ENCODE peak calls at places on chromosomes 7 and 10, in seven cellular contexts. E, G, P, X, C, U and W are unnamed samples.

GRCh38 chr10:133125901-133126300 is 34.1 kb upstream of the KNDC1 start:
- DNase-seq in G (peak), E (no peak), C (no peak), U (no peak), X (no peak), P (no peak), W (no peak)

GRCh38 chr10:26890956-26891355 is 30.2 kb upstream of the ABI1 start:
- DNase-seq in P (peak), X (peak), G (no peak), U (peak), C (peak), E (no peak), W (no peak)

GRCh38 chr10:6669269-6669859 is 89.3 kb upstream of the PRKCQ start:
- DNase-seq in P (peak), G (no peak), X (peak), E (no peak), U (no peak), C (no peak), W (no peak)

GRCh38 chr7:10343108-10343507 is 630.6 kb upstream of the PHF14 start:
- DNase-seq in P (no peak), E (no peak), C (no peak), X (no peak), U (no peak), G (no peak), W (no peak)

GRCh38 chr7:27248911-27249723 is 6.5 kb downstream of the EVX1 start:
- DNase-seq in C (no peak), E (no peak), G (no peak), U (no peak), X (peak), P (peak), W (no peak)

GRCh38 chr7:103540986-103541385 is 95.0 kb upstream of the SLC26A5 start:
- DNase-seq in G (peak), U (no peak), X (peak), P (peak), E (no peak), C (peak), W (no peak)

GRCh38 chr10:59464483-59464882 is 102.1 kb upstream of the FAM13C start:
- DNase-seq in C (no peak), P (no peak), X (no peak), U (no peak), G (no peak), E (no peak), W (no peak)

GRCh38 chr7:116316838-116317612 is 106.7 kb downstream of the TES start:
- DNase-seq in C (no peak), G (peak), U (no peak), P (peak), E (peak), X (peak), W (peak)

GRCh38 chr7:2321020-2321419 is 6.8 kb upstream of the SNX8 start:
- DNase-seq in P (no peak), X (no peak), C (no peak), G (no peak), E (no peak), U (peak), W (no peak)

GRCh38 chr10:74586088-74586585 is 240.3 kb upstream of the KAT6B start:
- DNase-seq in E (no peak), G (no peak), X (peak), C (no peak), P (peak), U (no peak), W (peak)

GRCh38 chr7:74032191-74032490 is 4.2 kb downstream of the ELN start:
- DNase-seq in G (no peak), P (peak), E (no peak), U (no peak), X (peak), C (no peak), W (no peak)

GRCh38 chr10:104104926-104105325 is 17.0 kb upstream of the SFR1 start:
- DNase-seq in E (no peak), G (no peak), U (no peak), C (no peak), P (peak), X (no peak), W (no peak)

GRCh38 chr10:15374561-15374960 is 3.5 kb upstream of the FAM171A1 start:
- DNase-seq in C (no peak), E (no peak), P (no peak), G (no peak), X (no peak), U (no peak), W (no peak)

GRCh38 chr7:35801392-35802101 is 690 bp downstream of the SEPTIN7 start:
- DNase-seq in P (peak), E (peak), U (peak), G (peak), X (peak), C (peak), W (no peak)

GRCh38 chr7:139940866-139941265 is 111.8 kb downstream of the TBXAS1 start:
- DNase-seq in U (no peak), P (no peak), X (no peak), E (no peak), G (no peak), C (no peak), W (no peak)

GRCh38 chr7:22219036-22219435 is 137.9 kb downstream of the RAPGEF5 start:
- DNase-seq in C (no peak), E (no peak), X (no peak), P (no peak), U (no peak), G (peak), W (no peak)